ENCODE peak calls at places on chromosomes 3 and 15, in eight cellular contexts. A, X, L, R, F, H, I and E are unnamed samples.

GRCh38 chr15:25680659-25680970 is 182.5 kb downstream of the ATP10A start:
- DNase-seq in H (no peak), A (no peak), L (no peak), X (no peak), I (no peak), F (no peak), R (no peak), E (peak; percentile 65)

GRCh38 chr15:70187331-70187730 is 89.6 kb upstream of the TLE3 start:
- DNase-seq in A (no peak), R (no peak), L (no peak), X (no peak), H (no peak), F (no peak), I (no peak), E (no peak)

GRCh38 chr3:21654241-21654640 is 96.8 kb downstream of the ZNF385D start:
- DNase-seq in A (no peak), F (no peak), I (no peak), H (no peak), L (no peak), X (no peak), R (peak; percentile 7), E (no peak)

GRCh38 chr3:56590814-56591213 is 33.8 kb downstream of the CCDC66 start:
- DNase-seq in I (no peak), F (no peak), R (no peak), L (no peak), H (no peak), X (no peak), A (no peak), E (no peak)

GRCh38 chr3:134652886-134653630 is 2.2 kb upstream of the KY start:
- DNase-seq in H (no peak), R (no peak), L (no peak), A (no peak), I (no peak), X (no peak), F (no peak), E (no peak)

GRCh38 chr15:26037369-26037768 is 174.2 kb upstream of the ATP10A start:
- DNase-seq in X (no peak), R (no peak), H (no peak), I (no peak), A (no peak), L (no peak), F (no peak), E (no peak)

GRCh38 chr3:128500556-128500955 is 7.6 kb upstream of the GATA2 start:
- DNase-seq in R (no peak), L (no peak), X (no peak), I (peak; percentile 15), A (no peak), F (no peak), H (no peak), E (peak; percentile 16)

GRCh38 chr3:24830230-24831152 is 335.8 kb upstream of the THRB start:
- DNase-seq in X (no peak), L (peak; percentile 19), F (no peak), I (no peak), R (no peak), H (peak; percentile 30), A (no peak), E (no peak)

GRCh38 chr3:56939759-56940323 is 120.6 kb upstream of the SPATA12 start:
- DNase-seq in L (no peak), I (no peak), X (no peak), F (no peak), R (no peak), H (no peak), A (no peak), E (no peak)

GRCh38 chr3:55537563-55537962 is 50.5 kb upstream of the WNT5A start:
- DNase-seq in H (no peak), F (no peak), A (no peak), I (no peak), R (no peak), L (no peak), X (no peak), E (no peak)

GRCh38 chr15:92883643-92884458 is 16.3 kb upstream of the CHD2 start:
- DNase-seq in I (no peak), H (no peak), F (peak; percentile 46), R (peak; percentile 60), A (no peak), X (no peak), L (no peak), E (no peak)

GRCh38 chr3:169147246-169148008 is 516.1 kb downstream of the MECOM start:
- DNase-seq in H (peak; percentile 52), L (peak; percentile 27), A (no peak), X (peak; percentile 58), I (no peak), F (no peak), R (peak; percentile 86), E (no peak)

GRCh38 chr15:66883322-66883911 is 181.4 kb downstream of the SMAD6 start:
- DNase-seq in I (peak; percentile 98), L (peak; percentile 96), X (peak; percentile 94), R (peak; percentile 100), F (peak; percentile 99), A (no peak), H (peak; percentile 86), E (peak; percentile 99)

GRCh38 chr15:51647128-51647562 is 24.6 kb upstream of the DMXL2 start:
- DNase-seq in L (peak; percentile 73), R (peak; percentile 74), I (peak; percentile 68), H (peak; percentile 74), X (peak; percentile 51), F (no peak), A (no peak), E (no peak)

GRCh38 chr15:71079208-71080044 is 35.8 kb upstream of the THSD4 start:
- DNase-seq in L (peak; percentile 65), I (no peak), H (peak; percentile 84), A (no peak), X (no peak), R (peak; percentile 82), F (no peak), E (peak; percentile 83)

GRCh38 chr3:188322135-188322892 is 168.4 kb downstream of the LPP start:
- DNase-seq in H (no peak), A (no peak), R (no peak), F (no peak), X (no peak), L (no peak), I (no peak), E (no peak)

GRCh38 chr3:188321258-188321657 is 167.3 kb downstream of the LPP start:
- DNase-seq in A (no peak), I (no peak), R (no peak), H (no peak), L (no peak), X (no peak), F (no peak), E (no peak)

GRCh38 chr3:188319569-188319968 is 165.6 kb downstream of the LPP start:
- DNase-seq in F (no peak), H (no peak), I (no peak), L (no peak), R (peak; percentile 33), X (no peak), A (no peak), E (no peak)

GRCh38 chr3:188323067-188323842 is 169.3 kb downstream of the LPP start:
- DNase-seq in X (no peak), I (peak; percentile 74), L (no peak), A (peak; percentile 36), H (no peak), F (no peak), R (no peak), E (no peak)

GRCh38 chr3:188320757-188321156 is 166.8 kb downstream of the LPP start:
- DNase-seq in L (no peak), I (no peak), F (no peak), A (no peak), X (no peak), R (no peak), H (no peak), E (no peak)
- H3K27ac ChIP-seq in L (no peak overlapping the region), I (no peak overlapping the region), F (no peak overlapping the region), A (no peak overlapping the region), X (no peak overlapping the region), R (no peak overlapping the region), H (no peak overlapping the region), E (peak overlapping the region; percentile 11)

GRCh38 chr3:157130881-157131251 is 29.1 kb downstream of the CCNL1 start:
- DNase-seq in I (no peak), A (no peak), R (no peak), L (no peak), X (no peak), H (no peak), F (no peak), E (no peak)
- TF ChIP-seq CTCF in I (peak; percentile 0), A (peak; percentile 22), R (no peak), L (no peak), X (no peak), H (no peak), F (peak; percentile 52), E (no peak)

DNA sequence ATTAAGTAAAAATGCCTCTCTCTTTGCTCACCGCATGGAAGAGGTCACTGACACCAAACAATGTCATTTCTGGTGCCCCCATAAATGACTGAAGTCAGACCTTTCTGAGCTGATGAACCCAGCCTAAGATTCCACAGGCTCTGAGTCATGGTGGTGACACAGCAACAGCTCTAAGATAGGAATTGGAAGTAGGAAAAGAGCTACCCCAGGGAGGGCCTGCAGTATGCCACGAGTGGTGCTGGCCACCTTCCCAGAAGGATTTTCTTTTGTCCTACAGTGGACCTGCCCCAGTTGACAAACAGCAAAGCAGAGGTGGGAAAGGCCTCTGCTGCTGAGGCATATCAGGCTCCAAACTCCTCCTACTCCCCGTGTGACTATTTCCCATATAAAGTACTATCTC is 208.1 kb downstream of the MINAR1 start:
- DNase-seq in L (no peak), R (peak; percentile 76), F (peak; percentile 67), A (no peak), I (no peak), X (peak; percentile 47), H (peak; percentile 83), E (no peak)
- H3K4me3 ChIP-seq in L (no peak overlapping the region), R (no peak overlapping the region), F (no peak overlapping the region), A (no peak overlapping the region), I (no peak overlapping the region), X (no peak overlapping the region), H (no peak overlapping the region), E (no peak overlapping the region)

GRCh38 chr3:10745392-10745791 is 70.6 kb upstream of the SLC6A11 start:
- DNase-seq in F (no peak), I (no peak), L (no peak), A (no peak), H (no peak), R (no peak), X (no peak), E (no peak)

GRCh38 chr3:10746001-10746400 is 70.0 kb upstream of the SLC6A11 start:
- DNase-seq in I (no peak), H (no peak), A (no peak), R (no peak), X (no peak), L (no peak), F (no peak), E (no peak)

GRCh38 chr3:10747341-10747740 is 68.7 kb upstream of the SLC6A11 start:
- DNase-seq in I (no peak), F (no peak), L (no peak), X (no peak), H (no peak), A (no peak), R (no peak), E (peak; percentile 12)

GRCh38 chr3:10746684-10747083 is 69.3 kb upstream of the SLC6A11 start:
- DNase-seq in F (no peak), L (no peak), R (no peak), X (no peak), A (no peak), I (no peak), H (no peak), E (no peak)

DNA sequence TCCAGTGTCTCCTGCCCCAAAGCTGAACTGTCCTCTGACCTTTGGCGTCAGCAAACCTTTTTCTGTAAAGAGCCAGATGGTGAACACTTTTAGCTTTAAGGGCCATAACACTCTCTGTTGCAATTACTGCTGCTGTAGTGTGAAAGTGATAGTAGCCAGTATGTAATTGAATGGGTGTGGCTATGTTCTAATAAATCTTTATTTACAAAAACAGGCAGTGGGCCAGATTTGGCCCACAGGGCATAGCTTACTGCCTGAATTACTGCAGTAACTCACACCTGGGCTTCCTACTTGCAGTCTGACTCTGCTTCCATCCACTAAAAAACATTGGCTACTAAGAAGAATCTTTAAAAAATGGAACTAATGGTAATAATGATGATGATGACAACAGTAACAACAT is 68.0 kb upstream of the SLC6A11 start:
- DNase-seq in X (no peak), H (no peak), L (no peak), A (no peak), F (no peak), R (no peak), I (no peak), E (peak; percentile 21)
- H3K27ac ChIP-seq in X (no peak overlapping the region), H (no peak overlapping the region), L (no peak overlapping the region), A (no peak overlapping the region), F (no peak overlapping the region), R (no peak overlapping the region), I (no peak overlapping the region), E (no peak overlapping the region)